ENCODE peak calls at places on chromosomes 6 and 20, in ten cellular contexts. N is LHCN-M2; V is effector memory CD4-positive, alpha-beta T cell; Q is putamen; J is iPS-NIHi11; F is mammary epithelial cell; H is dorsolateral prefrontal cortex; D is HCT116; C is astrocyte of the spinal cord; Y is kidney tubule cell. M is an unnamed sample.

GRCh38 chr20:51579137-51579536 is 36.6 kb upstream of the NFATC2 start:
- DNase-seq in N (no peak), V (no peak), Q (no peak), J (no peak), F (no peak), H (no peak), D (no peak), C (peak; percentile 75), Y (peak; percentile 43), M (no peak)

GRCh38 chr6:160462551-160463109 is 114.5 kb downstream of the SLC22A3 start:
- DNase-seq in N (peak; percentile 93), V (peak; percentile 45), Q (no peak), J (no peak), F (peak; percentile 82), H (no peak), D (no peak), C (peak; percentile 93), Y (peak; percentile 85), M (no peak)

GRCh38 chr6:32867022-32867477 is 13.1 kb downstream of the PSMB9 start:
- DNase-seq in N (no peak), V (no peak), Q (no peak), J (no peak), F (no peak), H (no peak), D (no peak), C (no peak), Y (no peak), M (no peak)

GRCh38 chr6:137316626-137317025 is 97.4 kb upstream of the IFNGR1 start:
- DNase-seq in N (no peak), V (no peak), Q (no peak), J (no peak), F (no peak), H (no peak), D (no peak), C (no peak), Y (no peak), M (no peak)

GRCh38 chr6:13273931-13274706 is 54.2 kb downstream of the TBC1D7 start:
- DNase-seq in N (no peak), V (peak; percentile 39), Q (peak; percentile 41), J (no peak), F (no peak), H (no peak), D (no peak), C (no peak), Y (peak; percentile 59), M (peak; percentile 59)

GRCh38 chr6:112337209-112337638 is 9.9 kb upstream of the RFPL4B start:
- DNase-seq in N (peak; percentile 83), V (no peak), Q (peak; percentile 69), J (peak; percentile 80), F (peak; percentile 52), H (peak; percentile 76), D (peak; percentile 43), C (peak; percentile 81), Y (peak; percentile 78), M (peak; percentile 90)

GRCh38 chr20:58017970-58018530 is 210.4 kb downstream of the ANKRD60 start:
- DNase-seq in N (no peak), V (no peak), Q (no peak), J (no peak), F (no peak), H (no peak), D (no peak), C (no peak), Y (no peak), M (no peak)

GRCh38 chr6:121838842-121839241 is 403.4 kb downstream of the GJA1 start:
- DNase-seq in N (peak; percentile 73), V (no peak), Q (no peak), J (no peak), F (peak; percentile 96), H (no peak), D (no peak), C (peak; percentile 88), Y (peak; percentile 89), M (no peak)

GRCh38 chr6:9986273-9986672 is 428.6 kb downstream of the TFAP2A start:
- DNase-seq in N (no peak), V (no peak), Q (no peak), J (no peak), F (no peak), H (no peak), D (no peak), C (no peak), Y (no peak), M (no peak)

GRCh38 chr20:62805365-62805710 is 703 bp downstream of the OGFR start:
- DNase-seq in N (no peak), V (no peak), Q (no peak), J (peak; percentile 70), F (no peak), H (no peak), D (no peak), C (no peak), Y (peak; percentile 31), M (no peak)

GRCh38 chr20:35598899-35599775 is 16.5 kb upstream of the SPAG4 start:
- DNase-seq in N (no peak), V (no peak), Q (no peak), J (no peak), F (no peak), H (no peak), D (no peak), C (no peak), Y (no peak), M (no peak)

GRCh38 chr6:28981391-28981832 is 23.7 kb downstream of the ZNF311 start:
- DNase-seq in N (peak; percentile 71), V (peak; percentile 54), Q (peak; percentile 80), J (no peak), F (peak; percentile 58), H (peak; percentile 70), D (peak; percentile 48), C (peak; percentile 84), Y (peak; percentile 81), M (peak; percentile 59)

GRCh38 chr20:49028684-49029083 is 17.4 kb upstream of the CSE1L start:
- DNase-seq in N (peak; percentile 15), V (no peak), Q (no peak), J (peak; percentile 38), F (peak; percentile 13), H (no peak), D (no peak), C (no peak), Y (peak; percentile 6), M (peak; percentile 38)

GRCh38 chr6:153208706-153209105 is 77.6 kb upstream of the RGS17 start:
- DNase-seq in N (peak; percentile 52), V (no peak), Q (no peak), J (no peak), F (no peak), H (peak; percentile 38), D (no peak), C (no peak), Y (no peak), M (peak; percentile 23)

GRCh38 chr6:69771158-69771906 is 25.5 kb downstream of the LMBRD1 start:
- DNase-seq in N (no peak), V (no peak), Q (no peak), J (no peak), F (no peak), H (no peak), D (no peak), C (no peak), Y (no peak), M (no peak)

GRCh38 chr6:30612687-30613248 is 4.3 kb downstream of the PPP1R10 start:
- DNase-seq in N (peak; percentile 52), V (no peak), Q (no peak), J (no peak), F (no peak), H (no peak), D (no peak), C (peak; percentile 82), Y (peak; percentile 84), M (no peak)

GRCh38 chr6:119484598-119484997 is 135.0 kb upstream of the MAN1A1 start:
- DNase-seq in N (peak; percentile 96), V (no peak), Q (no peak), J (peak; percentile 14), F (peak; percentile 86), H (no peak), D (peak; percentile 95), C (peak; percentile 88), Y (peak; percentile 29), M (no peak)

GRCh38 chr6:75283907-75284284 is 696 bp downstream of the TMEM30A start:
- DNase-seq in N (no peak), V (no peak), Q (no peak), J (no peak), F (no peak), H (no peak), D (no peak), C (no peak), Y (no peak), M (no peak)

GRCh38 chr6:169371344-169372144 is 117.9 kb upstream of the THBS2 start:
- DNase-seq in N (peak; percentile 25), V (no peak), Q (no peak), J (peak; percentile 39), F (no peak), H (no peak), D (peak; percentile 12), C (no peak), Y (no peak), M (no peak)

GRCh38 chr6:11462742-11463414 is 74.7 kb upstream of the TMEM170B start:
- DNase-seq in N (no peak), V (no peak), Q (peak; percentile 1), J (no peak), F (no peak), H (no peak), D (no peak), C (no peak), Y (no peak), M (peak; percentile 13)

GRCh38 chr20:3166338-3166912 is 6.8 kb upstream of the FASTKD5 start:
- DNase-seq in N (no peak), V (no peak), Q (no peak), J (no peak), F (no peak), H (no peak), D (no peak), C (no peak), Y (no peak), M (no peak)

GRCh38 chr6:75467284-75467683 is 26.3 kb downstream of the FILIP1 start:
- DNase-seq in N (no peak), V (no peak), Q (no peak), J (no peak), F (no peak), H (no peak), D (no peak), C (no peak), Y (no peak), M (no peak)

M was measured in Ammon's horn.